ENCODE peak calls at places on chromosomes 3 and 15, in ten cellular contexts. D is transverse colon, O is tibial nerve, I is K562, C is thyroid gland, W is NB4, M is heart left ventricle, U is GM12891, Y is A549, Z is Peyer's patch. X is an unnamed sample.

GRCh38 chr3:174247671-174248070 is 611.5 kb upstream of the NAALADL2 start:
- DNase-seq in Y (no peak), C (no peak), Z (no peak), I (no peak), W (no peak), D (no peak), O (no peak), M (no peak), U (no peak), X (no peak)

GRCh38 chr15:55707523-55707922 is 35.4 kb downstream of the PRTG start:
- DNase-seq in I (no peak), D (no peak), W (no peak), M (no peak), O (no peak), U (no peak), Y (no peak), Z (no peak), C (no peak), X (no peak)

GRCh38 chr3:188583476-188584161 is 429.7 kb downstream of the LPP start:
- DNase-seq in W (no peak), U (no peak), Z (peak), D (peak), M (no peak), O (no peak), Y (peak), C (no peak), I (no peak), X (no peak)

GRCh38 chr15:101482526-101483371 is 6.8 kb downstream of the PCSK6 start:
- DNase-seq in I (no peak), D (peak), U (no peak), W (no peak), Y (no peak), M (no peak), Z (no peak), C (no peak), O (no peak), X (no peak)

GRCh38 chr3:129606522-129607390 is at the start of gene PLXND1:
- DNase-seq in D (peak), Y (peak), C (peak), O (peak), W (peak), Z (peak), U (peak), I (peak), M (peak), X (peak)

GRCh38 chr3:76656531-76657070 is 383.3 kb upstream of the ROBO2 start:
- DNase-seq in M (no peak), D (no peak), U (no peak), C (no peak), O (no peak), Z (no peak), W (no peak), Y (no peak), I (no peak), X (no peak)

GRCh38 chr15:29276366-29276765 is 6.7 kb upstream of the NSMCE3 start:
- DNase-seq in U (no peak), M (no peak), W (no peak), Y (no peak), D (no peak), Z (no peak), C (no peak), I (no peak), O (no peak), X (no peak)

GRCh38 chr3:119637679-119638525 is 22.5 kb downstream of the POPDC2 start:
- DNase-seq in M (no peak), O (no peak), W (peak), I (no peak), C (no peak), Y (peak), Z (no peak), D (no peak), U (no peak), X (peak)

GRCh38 chr3:14649466-14649865 is 2.1 kb upstream of the CCDC174 start:
- DNase-seq in O (no peak), Y (no peak), I (no peak), W (no peak), M (no peak), D (no peak), Z (no peak), C (no peak), U (no peak), X (no peak)

GRCh38 chr3:52502001-52502400 is 6.9 kb downstream of the STAB1 start:
- DNase-seq in Z (no peak), D (no peak), M (no peak), Y (no peak), U (no peak), O (no peak), C (no peak), W (no peak), I (no peak), X (no peak)

GRCh38 chr15:59273266-59273665 is 66.6 kb downstream of the LDHAL6B start:
- DNase-seq in W (no peak), M (no peak), U (no peak), I (no peak), D (no peak), Z (no peak), C (no peak), Y (peak), O (no peak), X (no peak)

GRCh38 chr15:77421370-77421700 is 647 bp downstream of the HMG20A start:
- DNase-seq in D (peak), Z (no peak), Y (peak), I (no peak), U (no peak), M (no peak), W (peak), C (peak), O (no peak), X (peak)

DNA sequence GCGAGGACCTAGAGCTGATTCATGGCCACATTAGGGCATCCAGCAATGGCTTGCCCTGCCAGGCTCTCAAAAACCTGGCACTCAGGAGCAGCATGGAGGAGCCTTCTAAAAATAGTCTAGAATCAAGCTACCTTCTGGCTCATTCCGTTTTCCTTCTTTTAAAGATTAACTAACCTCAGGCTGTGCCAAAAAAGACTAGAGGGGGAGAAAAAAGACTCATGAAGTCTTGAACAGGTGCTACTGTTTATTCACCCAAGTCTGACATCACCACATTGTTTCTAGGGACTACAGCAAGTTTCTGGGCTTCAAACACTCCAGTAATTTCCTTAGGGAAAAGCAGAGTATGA is 125.8 kb downstream of the TNIK start:
- DNase-seq in D (no peak), W (no peak), I (no peak), C (peak), Y (peak), Z (no peak), U (no peak), M (peak), O (no peak), X (no peak)
- TF ChIP-seq POLR2A in D (no peak), W (no peak), I (no peak), C (no peak), Y (no peak), Z (no peak), U (no peak), M (no peak), O (no peak), X (no peak)

GRCh38 chr3:55551644-55552043 is 64.5 kb upstream of the WNT5A start:
- DNase-seq in I (no peak), O (no peak), W (no peak), Y (no peak), U (no peak), D (no peak), Z (no peak), M (no peak), C (no peak), X (no peak)
- TF ChIP-seq POLR2A in I (no peak), O (no peak), W (no peak), Y (no peak), U (no peak), D (no peak), Z (no peak), M (no peak), C (no peak), X (no peak)

DNA sequence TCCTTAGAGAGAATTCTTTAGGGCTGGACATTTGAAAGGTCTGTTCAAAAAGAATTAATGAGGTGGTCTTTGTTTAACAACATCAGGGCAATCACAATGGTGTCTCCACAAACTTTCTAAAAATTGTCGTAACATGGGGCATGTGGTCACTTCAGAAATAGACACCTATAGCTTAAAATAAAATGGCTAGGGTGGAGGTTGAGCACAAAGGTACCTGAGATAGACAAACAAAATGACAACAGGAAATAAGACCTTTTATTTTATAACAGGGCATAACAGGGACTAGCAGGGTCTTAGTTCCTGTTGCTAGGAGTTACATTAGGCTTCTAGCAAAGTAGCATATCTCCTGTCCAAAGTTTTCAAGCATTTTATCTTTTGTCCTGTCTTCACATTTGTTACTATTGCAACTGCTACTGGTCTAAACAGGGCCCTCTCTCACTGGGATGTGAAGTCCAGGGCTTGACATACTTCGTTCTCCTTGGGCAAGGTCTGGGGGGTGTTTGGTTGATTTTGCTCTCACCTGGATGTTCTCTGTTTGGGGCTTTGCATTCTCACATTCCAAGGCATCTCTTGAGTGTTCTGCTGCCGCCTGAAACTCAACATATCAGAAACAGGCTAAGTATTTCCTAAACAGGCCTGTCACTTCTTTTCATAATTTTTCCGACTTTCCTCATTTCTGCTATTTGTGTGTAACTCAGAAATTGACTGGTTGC is 3.0 kb downstream of the GCSAM start:
- DNase-seq in Z (no peak), C (no peak), Y (no peak), O (no peak), W (no peak), U (no peak), D (no peak), I (no peak), M (no peak), X (no peak)
- TF ChIP-seq POLR2A in Z (no peak), C (no peak), Y (no peak), O (no peak), W (no peak), U (no peak), D (no peak), I (no peak), M (no peak), X (no peak)

DNA sequence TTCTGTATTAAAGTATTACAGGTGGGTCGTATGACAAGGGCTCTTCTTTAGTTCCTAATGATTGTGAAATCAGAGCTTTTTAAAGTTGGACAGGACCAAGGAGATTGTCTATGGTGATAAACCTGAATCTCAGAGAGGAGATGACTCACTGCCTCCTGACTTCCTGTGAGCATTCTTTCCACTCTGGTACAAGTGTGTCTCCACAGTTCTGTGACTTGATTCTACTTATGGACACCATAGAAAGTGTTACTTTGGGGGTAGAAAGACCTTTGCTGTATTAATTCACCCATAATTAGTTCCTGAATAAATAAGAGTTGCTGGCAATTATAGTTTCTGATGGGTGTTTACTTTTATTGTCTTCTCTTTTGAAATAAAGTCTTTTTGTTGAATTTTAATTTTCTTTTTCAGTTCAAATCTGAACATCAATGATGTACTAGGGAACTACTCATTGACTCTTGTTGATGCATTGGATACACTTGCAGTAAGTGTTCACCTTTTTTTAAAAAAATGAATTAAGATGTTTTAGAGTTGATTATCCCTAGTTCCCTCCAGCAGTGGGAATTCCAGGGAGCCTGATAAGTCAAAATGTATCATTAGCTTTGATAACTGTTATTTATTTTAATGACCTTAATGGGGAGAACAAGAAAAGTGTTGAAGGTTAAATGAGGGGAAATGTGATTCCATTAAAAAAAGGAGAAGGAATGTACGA is 7.4 kb downstream of the EDEM1 start:
- DNase-seq in M (no peak), O (no peak), D (no peak), Z (no peak), Y (peak), U (no peak), W (peak), I (peak), C (peak), X (peak)
- TF ChIP-seq POLR2A in M (no peak), O (no peak), D (no peak), Z (no peak), Y (no peak), U (no peak), W (no peak), I (no peak), C (no peak), X (no peak)

GRCh38 chr3:48439820-48440589 is at the start of the genes CCDC51 and TMA7:
- DNase-seq in O (peak), D (peak), M (peak), W (peak), Z (peak), Y (peak), I (peak), C (peak), U (peak), X (peak)
- TF ChIP-seq POLR2A in O (peak), D (peak), M (peak), W (peak), Z (peak), Y (peak), I (peak), C (peak), U (peak), X (peak)

GRCh38 chr3:98522538-98523281 is at the start of gene CLDND1:
- DNase-seq in U (peak), Z (peak), I (peak), W (peak), Y (peak), O (peak), C (peak), M (peak), D (peak), X (peak)
- TF ChIP-seq POLR2A in U (peak), Z (peak), I (peak), W (peak), Y (peak), O (peak), C (peak), M (peak), D (peak), X (peak)

DNA sequence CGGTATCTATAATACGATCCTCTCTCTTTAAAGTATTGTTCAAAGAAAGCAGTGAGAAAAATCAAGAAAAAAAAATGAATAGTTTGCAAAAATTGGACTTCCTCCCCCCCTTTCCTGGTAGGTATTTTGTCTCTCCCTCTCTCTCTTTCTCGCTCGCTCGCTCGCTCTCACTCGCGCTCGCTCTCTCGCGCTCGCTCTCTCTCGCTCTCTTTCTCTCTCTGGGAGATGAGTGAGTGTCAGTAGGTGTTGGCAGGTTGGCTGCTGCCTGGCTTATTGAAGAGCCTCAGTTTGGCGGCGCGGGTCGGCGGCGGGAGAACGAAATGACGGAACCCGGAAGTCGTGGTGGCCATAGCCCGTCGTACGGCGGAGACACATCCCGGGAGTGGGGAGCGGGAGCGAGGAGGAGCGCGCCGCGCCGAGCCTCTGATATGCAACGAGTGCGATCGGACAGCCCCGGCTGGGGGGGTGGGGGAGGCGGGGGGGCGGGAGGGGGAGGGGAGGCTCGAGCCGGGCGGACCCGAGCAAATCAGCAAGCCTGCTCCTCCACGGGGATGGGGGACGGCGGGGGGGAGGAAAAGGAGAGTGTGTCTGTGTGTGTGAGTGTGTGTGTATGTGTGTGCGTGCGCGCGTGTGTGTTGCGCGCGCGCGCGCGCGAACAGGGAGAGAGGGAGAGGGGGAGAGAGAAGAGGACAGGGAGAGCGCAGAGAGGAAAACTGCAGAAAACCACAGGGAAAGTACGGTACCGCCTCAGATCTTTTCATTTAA is at the start of gene MEIS2:
- DNase-seq in U (peak), C (peak), Z (peak), O (peak), M (peak), D (peak), W (peak), I (peak), Y (peak), X (peak)
- TF ChIP-seq POLR2A in U (no peak), C (peak), Z (no peak), O (peak), M (peak), D (peak), W (peak), I (peak), Y (peak), X (no peak)

DNA sequence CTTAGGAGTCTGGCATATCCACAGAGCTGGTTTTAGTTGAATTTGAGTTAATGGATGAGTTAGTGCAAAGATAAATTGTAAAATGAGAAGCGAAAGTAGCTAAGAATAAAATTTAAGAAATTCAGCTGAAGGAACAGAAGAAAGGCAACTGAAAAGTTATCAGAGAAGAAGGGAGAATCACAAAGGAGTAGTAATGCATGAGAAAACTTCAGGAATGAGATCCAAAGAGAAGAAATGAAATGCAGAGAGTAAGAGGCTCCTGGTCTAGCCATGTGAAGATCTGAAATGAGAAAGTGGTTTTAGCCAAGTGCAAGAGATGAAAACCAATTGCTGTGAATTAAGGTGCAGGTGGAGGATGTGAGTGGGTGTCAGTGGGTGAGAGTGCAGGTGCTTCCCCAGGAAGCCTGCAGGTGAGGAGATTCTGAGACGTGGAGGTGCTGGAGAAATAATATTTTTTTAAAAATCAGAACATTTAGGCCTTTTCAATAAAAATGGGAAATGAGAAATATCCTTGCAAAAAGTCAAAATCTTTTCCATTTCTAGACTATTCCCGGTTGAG is 18.5 kb downstream of the KBTBD8 start:
- DNase-seq in U (no peak), D (no peak), W (no peak), M (no peak), Y (no peak), O (no peak), I (no peak), C (no peak), Z (no peak), X (no peak)
- TF ChIP-seq POLR2A in U (no peak), D (no peak), W (no peak), M (no peak), Y (no peak), O (no peak), I (no peak), C (no peak), Z (no peak), X (no peak)

GRCh38 chr15:89098281-89098680 is 10.0 kb downstream of the ABHD2 start:
- DNase-seq in Y (peak), C (no peak), U (no peak), D (no peak), O (no peak), M (no peak), Z (no peak), I (no peak), W (no peak), X (no peak)

GRCh38 chr15:89095073-89095472 is 6.8 kb downstream of the ABHD2 start:
- DNase-seq in Y (no peak), M (no peak), C (no peak), W (peak), D (no peak), I (no peak), O (no peak), U (no peak), Z (no peak), X (no peak)

GRCh38 chr15:89097313-89097712 is 9.1 kb downstream of the ABHD2 start:
- DNase-seq in C (no peak), W (no peak), M (no peak), U (no peak), O (no peak), I (no peak), D (no peak), Z (no peak), Y (no peak), X (no peak)

GRCh38 chr15:89095556-89095955 is 7.3 kb downstream of the ABHD2 start:
- DNase-seq in U (no peak), W (no peak), D (no peak), Y (no peak), M (no peak), O (no peak), C (no peak), Z (no peak), I (no peak), X (no peak)

GRCh38 chr15:89096664-89097063 is 8.4 kb downstream of the ABHD2 start:
- DNase-seq in I (no peak), O (no peak), M (no peak), C (no peak), D (no peak), W (no peak), Y (no peak), U (no peak), Z (no peak), X (no peak)
- TF ChIP-seq POLR2A in I (no peak), O (no peak), M (no peak), C (no peak), D (no peak), W (no peak), Y (no peak), U (no peak), Z (no peak), X (no peak)